ENCODE peak calls at places on chromosomes 4 and X, in six cellular contexts. R is amniotic stem cell; P is activated naive CD4-positive, alpha-beta T cell treated with Interleukin-2 at 50 U/mL for 16 hours; V is CD4-positive, alpha-beta memory T cell; T is islet precursor cell; E is activated CD4-positive, CD25-positive, alpha-beta regulatory T cell. M is an unnamed sample.

GRCh38 chrX:145865082-145865481 is 47.5 kb downstream of the SLITRK2 start:
- DNase-seq in R (no peak), P (no peak), V (no peak), T (no peak), E (no peak), M (no peak)

GRCh38 chrX:314781-315595 is 3.6 kb downstream of the GTPBP6 start:
- DNase-seq in R (no peak), P (no peak), V (no peak), T (no peak), E (no peak), M (no peak)

GRCh38 chrX:7120578-7121219 is 26.8 kb upstream of the STS start:
- DNase-seq in R (no peak), P (no peak), V (no peak), T (no peak), E (no peak), M (no peak)

GRCh38 chr4:88744609-88745008 is 47.0 kb upstream of the NAP1L5 start:
- DNase-seq in R (no peak), P (no peak), V (no peak), T (no peak), E (no peak), M (no peak)

GRCh38 chrX:47662144-47662657 is 3.2 kb upstream of the UXT start:
- DNase-seq in R (peak), P (peak), V (no peak), T (peak), E (no peak), M (no peak)

GRCh38 chr4:53123171-53123570 is 242.7 kb downstream of the SCFD2 start:
- DNase-seq in R (no peak), P (no peak), V (no peak), T (no peak), E (no peak), M (no peak)

GRCh38 chr4:20464381-20464780 is 212.7 kb downstream of the SLIT2 start:
- DNase-seq in R (peak), P (no peak), V (no peak), T (no peak), E (no peak), M (no peak)

GRCh38 chrX:120791013-120791643 is 84.5 kb downstream of the CT47B1 start:
- DNase-seq in R (peak), P (no peak), V (no peak), T (no peak), E (no peak), M (no peak)

GRCh38 chr4:6987566-6987920 is 55.6 kb upstream of the TADA2B start:
- DNase-seq in R (no peak), P (no peak), V (no peak), T (no peak), E (no peak), M (no peak)

GRCh38 chrX:11953615-11954014 is 184.7 kb upstream of the FRMPD4 start:
- DNase-seq in R (no peak), P (no peak), V (no peak), T (peak), E (no peak), M (no peak)

GRCh38 chrX:129726307-129727111 is 12.3 kb upstream of the XPNPEP2 start:
- DNase-seq in R (peak), P (peak), V (no peak), T (peak), E (no peak), M (no peak)

GRCh38 chrX:129932137-129932791 is 26.3 kb downstream of the UTP14A start:
- DNase-seq in R (peak), P (peak), V (peak), T (peak), E (peak), M (peak)

GRCh38 chr4:27145556-27145955 is 284.9 kb downstream of the STIM2 start:
- DNase-seq in R (no peak), P (no peak), V (no peak), T (no peak), E (no peak), M (no peak)

GRCh38 chr4:44165938-44166337 is 282.7 kb downstream of the KCTD8 start:
- DNase-seq in R (no peak), P (no peak), V (no peak), T (no peak), E (no peak), M (no peak)

GRCh38 chrX:13373807-13374187 is 53.9 kb upstream of the ATXN3L start:
- DNase-seq in R (peak), P (no peak), V (no peak), T (no peak), E (no peak), M (no peak)

GRCh38 chr4:147175460-147176025 is 229.9 kb upstream of the TTC29 start:
- DNase-seq in R (no peak), P (no peak), V (no peak), T (no peak), E (no peak), M (no peak)

GRCh38 chr4:123953556-123953955 is 557.0 kb downstream of the SPRY1 start:
- DNase-seq in R (no peak), P (no peak), V (no peak), T (no peak), E (no peak), M (no peak)

GRCh38 chr4:25861951-25862410 is 807 bp downstream of the SEL1L3 start:
- DNase-seq in R (no peak), P (peak), V (peak), T (peak), E (no peak), M (no peak)

GRCh38 chr4:158161561-158162354 is 11.1 kb downstream of the GASK1B start:
- DNase-seq in R (no peak), P (no peak), V (no peak), T (peak), E (no peak), M (no peak)

GRCh38 chrX:23503835-23504539 is 163.3 kb upstream of the PRDX4 start:
- DNase-seq in R (no peak), P (no peak), V (no peak), T (peak), E (no peak), M (no peak)

GRCh38 chrX:111568356-111568755 is 56.9 kb downstream of the SERTM2 start:
- DNase-seq in R (no peak), P (no peak), V (no peak), T (peak), E (no peak), M (no peak)

GRCh38 chrX:6826856-6827255 is 291.9 kb upstream of the VCX3A start:
- DNase-seq in R (no peak), P (no peak), V (no peak), T (peak), E (no peak), M (no peak)

GRCh38 chr4:169270810-169271691 is at the start of gene SH3RF1:
- DNase-seq in R (peak), P (no peak), V (no peak), T (peak), E (no peak), M (peak)

M was measured in memory B cell.